ENCODE peak calls at places on chromosomes 12 and 14, in ten cellular contexts. O is astrocyte of the hippocampus; T is stimulated activated CD8-positive, alpha-beta memory T cell treated with anti-CD3 and anti-CD28 coated beads, Interleukin-4, amount 100 ng/mL, for 1 hour; S is NCI-H2081; D is activated CD4-positive, alpha-beta T cell treated with anti-CD3 and anti-CD28 coated beads for 4 hours; X is NCI-H446 treated with DMSO at 0.1 percent for 48 hours; J is naive thymus-derived CD8-positive, alpha-beta T cell; F is GM04504; W is DMS153; Q is stromal cell of bone marrow. L is an unnamed sample.
A peak's percentile ranks its signal among the peaks of the same experiment; 100 is the strongest.

GRCh38 chr12:54925319-54925718 is 59.2 kb downstream of the TESPA1 start:
- DNase-seq in O (no peak), T (no peak), S (no peak), D (no peak), X (no peak), J (no peak), F (no peak), W (no peak), Q (no peak), L (no peak)

GRCh38 chr12:40226652-40227051 is 1.9 kb downstream of the LRRK2 start:
- DNase-seq in O (peak; percentile 72), T (no peak), S (no peak), D (no peak), X (peak; percentile 42), J (no peak), F (peak; percentile 60), W (no peak), Q (peak; percentile 86), L (no peak)

GRCh38 chr12:89882051-89882450 is 173.4 kb upstream of the ATP2B1 start:
- DNase-seq in O (peak; percentile 51), T (no peak), S (no peak), D (no peak), X (no peak), J (no peak), F (peak; percentile 46), W (no peak), Q (peak; percentile 84), L (no peak)

GRCh38 chr12:42741771-42742510 is 152.4 kb upstream of the PRICKLE1 start:
- DNase-seq in O (peak; percentile 64), T (no peak), S (no peak), D (no peak), X (no peak), J (no peak), F (peak; percentile 65), W (no peak), Q (peak; percentile 26), L (no peak)

GRCh38 chr12:19885092-19885813 is 446.0 kb downstream of the AEBP2 start:
- DNase-seq in O (peak; percentile 48), T (no peak), S (no peak), D (no peak), X (no peak), J (no peak), F (no peak), W (no peak), Q (no peak), L (no peak)

GRCh38 chr12:95014554-95014953 is 11.1 kb upstream of the NDUFA12 start:
- DNase-seq in O (no peak), T (no peak), S (no peak), D (no peak), X (no peak), J (no peak), F (no peak), W (no peak), Q (no peak), L (no peak)

GRCh38 chr14:67241416-67242362 is at the start of gene PALS1:
- DNase-seq in O (peak; percentile 87), T (peak; percentile 2), S (peak; percentile 56), D (no peak), X (no peak), J (peak; percentile 65), F (peak; percentile 53), W (peak; percentile 19), Q (peak; percentile 73), L (no peak)

GRCh38 chr14:24343795-24344660 is 4.2 kb upstream of the RIPK3 start:
- DNase-seq in O (no peak), T (no peak), S (no peak), D (no peak), X (no peak), J (no peak), F (no peak), W (no peak), Q (no peak), L (no peak)

GRCh38 chr14:105337966-105338365 is 23.4 kb downstream of the PACS2 start:
- DNase-seq in O (no peak), T (no peak), S (no peak), D (no peak), X (no peak), J (no peak), F (no peak), W (no peak), Q (no peak), L (peak; percentile 55)

GRCh38 chr12:41188058-41188840 is at the start of gene PDZRN4:
- DNase-seq in O (peak; percentile 58), T (no peak), S (peak; percentile 60), D (no peak), X (no peak), J (no peak), F (no peak), W (peak; percentile 32), Q (no peak), L (no peak)

GRCh38 chr12:89574736-89575208 is 48.9 kb upstream of the POC1B start:
- DNase-seq in O (peak; percentile 86), T (no peak), S (no peak), D (no peak), X (no peak), J (no peak), F (peak; percentile 63), W (no peak), Q (no peak), L (no peak)

GRCh38 chr14:49982522-49982951 is 89.7 kb downstream of the ARF6 start:
- DNase-seq in O (peak; percentile 86), T (no peak), S (no peak), D (no peak), X (no peak), J (no peak), F (peak; percentile 74), W (no peak), Q (peak; percentile 91), L (no peak)

GRCh38 chr14:22391908-22392307 is 197.1 kb downstream of the DAD1 start:
- DNase-seq in O (peak; percentile 88), T (no peak), S (no peak), D (no peak), X (peak; percentile 67), J (no peak), F (no peak), W (peak; percentile 8), Q (no peak), L (peak; percentile 74)

GRCh38 chr14:52268191-52269061 is 928 bp downstream of the PTGDR start:
- DNase-seq in O (no peak), T (no peak), S (no peak), D (no peak), X (no peak), J (peak; percentile 15), F (no peak), W (no peak), Q (no peak), L (no peak)

GRCh38 chr14:71764701-71765347 is 167.4 kb upstream of the RGS6 start:
- DNase-seq in O (no peak), T (no peak), S (no peak), D (no peak), X (no peak), J (no peak), F (peak; percentile 7), W (no peak), Q (no peak), L (no peak)

GRCh38 chr12:32688786-32689185 is 9.7 kb downstream of the DNM1L start:
- DNase-seq in O (no peak), T (no peak), S (no peak), D (no peak), X (no peak), J (no peak), F (no peak), W (no peak), Q (no peak), L (no peak)

GRCh38 chr12:99128246-99128645 is 483.2 kb downstream of the APAF1 start:
- DNase-seq in O (peak; percentile 57), T (no peak), S (no peak), D (no peak), X (peak; percentile 7), J (no peak), F (no peak), W (no peak), Q (no peak), L (no peak)

GRCh38 chr14:21095430-21096205 is 2.8 kb downstream of the ZNF219 start:
- DNase-seq in O (peak; percentile 56), T (no peak), S (no peak), D (no peak), X (peak; percentile 84), J (no peak), F (no peak), W (no peak), Q (no peak), L (no peak)

GRCh38 chr14:101233861-101234587 is 327.3 kb upstream of the DIO3 start:
- DNase-seq in O (no peak), T (no peak), S (no peak), D (no peak), X (no peak), J (no peak), F (no peak), W (no peak), Q (no peak), L (no peak)

GRCh38 chr14:90783344-90783743 is 32.9 kb downstream of the TTC7B start:
- DNase-seq in O (no peak), T (no peak), S (no peak), D (no peak), X (no peak), J (no peak), F (no peak), W (no peak), Q (no peak), L (no peak)

GRCh38 chr12:52740591-52740990 is 36.6 kb downstream of the KRT76 start:
- DNase-seq in O (no peak), T (no peak), S (peak; percentile 82), D (no peak), X (peak; percentile 1), J (no peak), F (no peak), W (peak; percentile 86), Q (no peak), L (no peak)

GRCh38 chr12:52518574-52519469 is 1.4 kb downstream of the KRT5 start:
- DNase-seq in O (no peak), T (no peak), S (no peak), D (no peak), X (no peak), J (no peak), F (no peak), W (no peak), Q (no peak), L (no peak)

GRCh38 chr14:60945984-60946383 is 34.9 kb downstream of the TRMT5 start:
- DNase-seq in O (no peak), T (no peak), S (no peak), D (no peak), X (no peak), J (no peak), F (no peak), W (no peak), Q (peak; percentile 21), L (no peak)

L was measured in stomach.